ENCODE peak calls at places on chromosomes 6 and 20, in five cellular contexts. T is breast epithelium, G is A549, L is transverse colon, V is IMR-90. Z is an unnamed sample.

GRCh38 chr6:161802231-161802630 is 528.4 kb upstream of the AGPAT4 start:
- DNase-seq in V (no peak), L (no peak), G (no peak), T (no peak), Z (no peak)

GRCh38 chr6:157984165-157984564 is 2.5 kb downstream of the SYNJ2 start:
- DNase-seq in G (no peak), L (no peak), T (no peak), V (peak; percentile 31), Z (no peak)

GRCh38 chr6:149235130-149235561 is 82.4 kb upstream of the TAB2 start:
- DNase-seq in G (peak; percentile 40), V (peak; percentile 90), T (no peak), L (peak; percentile 33), Z (no peak)

GRCh38 chr6:29927841-29928388 is 14.4 kb upstream of the HLA-A start:
- DNase-seq in V (no peak), L (no peak), G (no peak), T (no peak), Z (no peak)

GRCh38 chr6:161272600-161273355 is 1.1 kb downstream of the AGPAT4 start:
- DNase-seq in L (no peak), G (no peak), V (peak; percentile 59), T (no peak), Z (no peak)

GRCh38 chr6:106373502-106374239 is 13.2 kb downstream of the CRYBG1 start:
- DNase-seq in V (no peak), L (no peak), T (no peak), G (no peak), Z (no peak)

GRCh38 chr6:130473886-130474285 is 108.1 kb downstream of the TMEM200A start:
- DNase-seq in G (no peak), V (peak; percentile 69), T (no peak), L (no peak), Z (no peak)

GRCh38 chr6:19472168-19472567 is 365.0 kb upstream of the ID4 start:
- DNase-seq in G (peak; percentile 89), L (no peak), V (peak; percentile 73), T (no peak), Z (no peak)

GRCh38 chr20:48919882-48920526 is 1.5 kb upstream of the ARFGEF2 start:
- DNase-seq in T (no peak), G (no peak), V (no peak), L (peak; percentile 46), Z (no peak)

GRCh38 chr6:7469696-7470095 is 71.8 kb upstream of the DSP start:
- DNase-seq in L (no peak), V (peak; percentile 28), G (no peak), T (no peak), Z (no peak)

GRCh38 chr20:45469336-45470261 is at the start of gene WFDC2:
- DNase-seq in G (no peak), L (peak; percentile 38), V (no peak), T (peak; percentile 37), Z (peak; percentile 60)

GRCh38 chr20:46916244-46916603 is 21.6 kb downstream of the EYA2 start:
- DNase-seq in T (no peak), V (no peak), G (no peak), L (no peak), Z (no peak)

GRCh38 chr6:150857906-150858365 is 7.6 kb upstream of the MTHFD1L start:
- DNase-seq in T (no peak), V (no peak), G (no peak), L (no peak), Z (no peak)

GRCh38 chr6:10559492-10560150 is 38.5 kb downstream of the GCNT2 start:
- DNase-seq in L (no peak), V (no peak), T (no peak), G (no peak), Z (no peak)

GRCh38 chr6:56671651-56672461 is 29.2 kb upstream of the DST start:
- DNase-seq in L (peak; percentile 38), V (no peak), T (peak; percentile 44), G (no peak), Z (no peak)

GRCh38 chr20:10987651-10988383 is 314.0 kb upstream of the JAG1 start:
- DNase-seq in T (no peak), L (no peak), G (no peak), V (peak; percentile 41), Z (no peak)

GRCh38 chr6:163302747-163303146 is 111.8 kb upstream of the QKI start:
- DNase-seq in G (no peak), T (no peak), V (no peak), L (no peak), Z (no peak)

GRCh38 chr6:43793875-43794242 is 23.8 kb downstream of the VEGFA start:
- DNase-seq in G (no peak), L (no peak), V (no peak), T (no peak), Z (no peak)

GRCh38 chr6:40326689-40327404 is 260.3 kb downstream of the LRFN2 start:
- DNase-seq in G (no peak), L (no peak), V (no peak), T (no peak), Z (no peak)

GRCh38 chr6:124793406-124793805 is 168.8 kb upstream of the RNF217 start:
- DNase-seq in V (no peak), L (no peak), T (no peak), G (no peak), Z (no peak)

GRCh38 chr6:39003072-39003471 is 45.5 kb upstream of the GLP1R start:
- DNase-seq in L (no peak), T (no peak), G (no peak), V (no peak), Z (peak; percentile 44)

GRCh38 chr6:26439552-26440125 is 665 bp upstream of the BTN3A3 start:
- DNase-seq in T (no peak), L (no peak), V (no peak), G (no peak), Z (no peak)

GRCh38 chr6:83368582-83368981 is 62.3 kb downstream of the ME1 start:
- DNase-seq in L (no peak), G (no peak), V (no peak), T (no peak), Z (no peak)

GRCh38 chr6:24188571-24188970 is 62.6 kb downstream of the NRSN1 start:
- DNase-seq in G (no peak), V (no peak), T (no peak), L (no peak), Z (no peak)

GRCh38 chr6:21597706-21598273 is 4.2 kb downstream of the SOX4 start:
- DNase-seq in T (peak; percentile 17), V (no peak), L (peak; percentile 14), G (no peak), Z (no peak)

GRCh38 chr20:38060536-38060935 is 27.0 kb downstream of the RPRD1B start:
- DNase-seq in L (no peak), T (no peak), V (peak; percentile 58), G (no peak), Z (no peak)

GRCh38 chr6:162313922-162314660 is 413.5 kb downstream of the PRKN start:
- DNase-seq in L (no peak), T (no peak), G (no peak), V (no peak), Z (no peak)

GRCh38 chr6:163132050-163132750 is 282.3 kb upstream of the QKI start:
- DNase-seq in L (no peak), T (no peak), G (no peak), V (no peak), Z (no peak)

GRCh38 chr6:32436995-32437836 is 2.5 kb upstream of the HLA-DRA start:
- DNase-seq in G (no peak), V (peak; percentile 17), L (no peak), T (no peak), Z (no peak)

GRCh38 chr6:56890683-56891429 is 64.1 kb upstream of the BEND6 start:
- DNase-seq in V (peak; percentile 97), L (no peak), T (no peak), G (peak; percentile 80), Z (no peak)

GRCh38 chr6:110328231-110328630 is 29.9 kb downstream of the METTL24 start:
- DNase-seq in L (no peak), G (no peak), T (no peak), V (peak; percentile 63), Z (no peak)

GRCh38 chr6:118509009-118509617 is 39.0 kb upstream of the PLN start:
- DNase-seq in V (peak; percentile 55), L (no peak), G (peak; percentile 30), T (no peak), Z (peak; percentile 10)

GRCh38 chr6:37182736-37183590 is 13.0 kb downstream of the PIM1 start:
- DNase-seq in L (peak; percentile 43), T (no peak), V (no peak), G (no peak), Z (no peak)

GRCh38 chr6:12472601-12473038 is 182.5 kb downstream of the EDN1 start:
- DNase-seq in T (peak; percentile 93), G (peak; percentile 50), L (no peak), V (peak; percentile 67), Z (no peak)

GRCh38 chr20:52971498-52972189 is 514 bp upstream of the TSHZ2 start:
- DNase-seq in V (no peak), L (no peak), T (no peak), G (no peak), Z (no peak)

GRCh38 chr20:51342510-51343236 is 199.8 kb downstream of the NFATC2 start:
- DNase-seq in T (no peak), G (no peak), L (peak; percentile 30), V (no peak), Z (no peak)
- H3K4me1 ChIP-seq in T (no peaks in the 10 kb centered on the region), G (peaks cover 18% of the 10 kb centered on the region), L (no peaks in the 10 kb centered on the region), V (peaks cover 27% of the 10 kb centered on the region), Z (no peaks in the 10 kb centered on the region)

GRCh38 chr20:44258226-44258890 is 11.2 kb downstream of the GDAP1L1 start:
- DNase-seq in G (no peak), V (no peak), T (no peak), L (no peak), Z (no peak)

GRCh38 chr20:44268802-44269201 is 21.7 kb downstream of the GDAP1L1 start:
- DNase-seq in T (no peak), L (no peak), V (no peak), G (no peak), Z (no peak)

DNA sequence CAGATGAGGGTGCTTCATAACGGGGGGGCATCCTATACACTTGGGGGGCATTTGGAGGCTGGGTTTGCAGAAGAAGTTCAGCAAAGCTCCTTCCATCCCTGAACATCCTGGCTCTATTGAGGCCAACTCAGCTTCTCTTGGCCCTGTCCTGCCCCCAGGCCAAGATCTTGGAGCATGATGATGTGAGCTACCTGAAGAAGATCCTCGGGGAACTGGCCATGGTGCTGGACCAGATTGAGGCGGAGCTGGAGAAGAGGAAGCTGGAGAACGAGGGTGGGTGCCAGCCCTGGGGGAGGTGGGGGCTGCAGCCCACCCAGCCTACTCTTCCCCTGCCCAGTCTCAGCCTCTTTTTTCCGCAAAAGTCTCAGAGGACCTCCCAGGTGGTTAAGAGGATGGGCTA is 17.2 kb downstream of the GDAP1L1 start:
- DNase-seq in T (no peak), V (no peak), L (no peak), G (no peak), Z (peak; percentile 70)
- H3K4me1 ChIP-seq in T (no peaks in the 10 kb centered on the region), V (no peaks in the 10 kb centered on the region), L (no peaks in the 10 kb centered on the region), G (no peaks in the 10 kb centered on the region), Z (no peaks in the 10 kb centered on the region)

DNA sequence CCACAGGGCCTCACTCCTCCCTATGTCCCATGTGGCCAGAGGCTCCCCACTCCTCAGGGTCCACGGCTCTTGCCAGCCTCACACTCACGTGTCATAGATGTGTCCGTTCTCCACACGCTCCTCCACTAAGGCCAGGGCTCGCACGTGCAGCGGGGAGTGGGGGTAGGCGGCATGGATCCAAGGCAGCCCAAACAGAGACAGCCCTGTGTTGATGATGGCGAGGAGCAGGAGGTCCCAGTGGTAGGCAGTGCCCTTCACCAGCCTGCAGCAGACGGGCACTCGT is 10.3 kb downstream of the SLC4A11 start:
- DNase-seq in V (no peak), T (no peak), L (no peak), G (no peak), Z (no peak)
- H3K4me1 ChIP-seq in V (no peaks in the 10 kb centered on the region), T (no peaks in the 10 kb centered on the region), L (peaks cover 6% of the 10 kb centered on the region), G (peaks cover 17% of the 10 kb centered on the region), Z (peaks cover 12% of the 10 kb centered on the region)

GRCh38 chr6:108597601-108598315 is 37.0 kb downstream of the FOXO3 start:
- DNase-seq in V (peak; percentile 38), L (no peak), G (no peak), T (no peak), Z (no peak)
- H3K4me1 ChIP-seq in V (peaks cover 20% of the 10 kb centered on the region), L (peaks cover 48% of the 10 kb centered on the region), G (peaks cover 5% of the 10 kb centered on the region), T (peaks cover 35% of the 10 kb centered on the region), Z (no peaks in the 10 kb centered on the region)